ENCODE peak calls at places on chromosomes 13 and 19, in four cellular contexts. P is HCT116, G is HepG2, W is K562. F is an unnamed sample.

GRCh38 chr13:37755349-37755748 is 114.2 kb downstream of the TRPC4 start:
- DNase-seq in W (no peak), P (no peak), G (no peak), F (no peak)

GRCh38 chr13:101706651-101707050 is 254.2 kb downstream of the ITGBL1 start:
- DNase-seq in P (no peak), W (no peak), G (peak; percentile 4), F (no peak)

GRCh38 chr13:57666554-57666953 is 35.0 kb downstream of the PCDH17 start:
- DNase-seq in P (no peak), W (no peak), G (no peak), F (no peak)

GRCh38 chr19:36081385-36081784 is 26.7 kb downstream of the WDR62 start:
- DNase-seq in W (no peak), P (no peak), G (no peak), F (no peak)

GRCh38 chr13:83881031-83881727 is 1.1 kb downstream of the SLITRK1 start:
- DNase-seq in P (no peak), W (no peak), G (no peak), F (no peak)

GRCh38 chr13:35086667-35087066 is 144.6 kb downstream of the NBEA start:
- DNase-seq in P (peak; percentile 8), G (no peak), W (no peak), F (no peak)

GRCh38 chr19:7575426-7576040 is 20.1 kb upstream of the CAMSAP3 start:
- DNase-seq in G (no peak), W (peak; percentile 81), P (peak; percentile 66), F (no peak)

GRCh38 chr19:10419646-10420443 is 493 bp upstream of the PDE4A start:
- DNase-seq in G (no peak), W (peak; percentile 91), P (peak; percentile 84), F (peak; percentile 92)

GRCh38 chr19:40576181-40576584 is 490 bp upstream of the SHKBP1 start:
- DNase-seq in W (no peak), P (no peak), G (no peak), F (peak; percentile 70)

GRCh38 chr13:112453207-112453829 is 77.2 kb downstream of the SPACA7 start:
- DNase-seq in P (no peak), W (no peak), G (no peak), F (peak; percentile 42)

GRCh38 chr13:84686458-84686857 is 804.2 kb upstream of the SLITRK1 start:
- DNase-seq in W (no peak), G (no peak), P (no peak), F (no peak)

GRCh38 chr19:37719927-37720265 is 335 bp upstream of the ZNF607 start:
- DNase-seq in P (no peak), W (no peak), G (no peak), F (no peak)

GRCh38 chr19:33177417-33177976 is 16.6 kb upstream of the LRP3 start:
- DNase-seq in P (no peak), G (peak; percentile 35), W (no peak), F (no peak)

GRCh38 chr13:110509971-110510786 is 51.3 kb downstream of the RAB20 start:
- DNase-seq in P (no peak), G (no peak), W (peak; percentile 37), F (no peak)

GRCh38 chr13:95388420-95389079 is 87.3 kb upstream of the ABCC4 start:
- DNase-seq in W (no peak), G (no peak), P (no peak), F (no peak)

GRCh38 chr13:108269601-108270328 is at the start of gene TNFSF13B:
- DNase-seq in W (no peak), G (peak; percentile 7), P (no peak), F (peak; percentile 60)

GRCh38 chr19:39070888-39071287 is 13.3 kb upstream of the ACP7 start:
- DNase-seq in W (no peak), P (no peak), G (no peak), F (no peak)

GRCh38 chr13:68176486-68176885 is 946.4 kb upstream of the PCDH9 start:
- DNase-seq in W (no peak), G (no peak), P (peak; percentile 4), F (no peak)

GRCh38 chr13:48542581-48543341 is 9.9 kb upstream of the RCBTB2 start:
- DNase-seq in G (peak; percentile 23), W (no peak), P (no peak), F (peak; percentile 49)

GRCh38 chr13:23558675-23559536 is 11.3 kb upstream of the TNFRSF19 start:
- DNase-seq in P (peak; percentile 10), W (no peak), G (peak; percentile 97), F (no peak)

GRCh38 chr19:10074153-10074552 is 12.0 kb upstream of the SHFL start:
- DNase-seq in G (peak; percentile 60), W (peak; percentile 80), P (peak; percentile 40), F (no peak)

GRCh38 chr13:111958612-111959395 is 108.1 kb upstream of the SOX1 start:
- DNase-seq in W (no peak), P (no peak), G (no peak), F (no peak)

GRCh38 chr13:26036383-26036782 is 15.4 kb downstream of the SHISA2 start:
- DNase-seq in P (no peak), G (no peak), W (no peak), F (no peak)

GRCh38 chr19:34044011-34044410 is 128.3 kb upstream of the LSM14A start:
- DNase-seq in G (no peak), W (no peak), P (no peak), F (no peak)

GRCh38 chr13:53151692-53152421 is 123.2 kb downstream of the OLFM4 start:
- DNase-seq in P (peak; percentile 15), W (peak; percentile 50), G (peak; percentile 43), F (peak; percentile 78)

GRCh38 chr13:33349314-33349995 is 63.9 kb upstream of the STARD13 start:
- DNase-seq in P (no peak), W (no peak), G (no peak), F (no peak)

GRCh38 chr19:29694669-29695627 is 20.1 kb downstream of the C19orf12 start:
- DNase-seq in G (peak; percentile 66), P (no peak), W (peak; percentile 70), F (peak; percentile 43)

GRCh38 chr19:18895038-18895827 is 725 bp downstream of the CERS1 start:
- DNase-seq in G (peak; percentile 79), W (peak; percentile 71), P (peak; percentile 38), F (no peak)

GRCh38 chr19:4877753-4878490 is 10.5 kb upstream of the PLIN3 start:
- DNase-seq in W (peak; percentile 5), P (no peak), G (no peak), F (no peak)

GRCh38 chr19:11359421-11359820 is 4.2 kb downstream of the PLPPR2 start:
- DNase-seq in P (no peak), G (no peak), W (no peak), F (no peak)

DNA sequence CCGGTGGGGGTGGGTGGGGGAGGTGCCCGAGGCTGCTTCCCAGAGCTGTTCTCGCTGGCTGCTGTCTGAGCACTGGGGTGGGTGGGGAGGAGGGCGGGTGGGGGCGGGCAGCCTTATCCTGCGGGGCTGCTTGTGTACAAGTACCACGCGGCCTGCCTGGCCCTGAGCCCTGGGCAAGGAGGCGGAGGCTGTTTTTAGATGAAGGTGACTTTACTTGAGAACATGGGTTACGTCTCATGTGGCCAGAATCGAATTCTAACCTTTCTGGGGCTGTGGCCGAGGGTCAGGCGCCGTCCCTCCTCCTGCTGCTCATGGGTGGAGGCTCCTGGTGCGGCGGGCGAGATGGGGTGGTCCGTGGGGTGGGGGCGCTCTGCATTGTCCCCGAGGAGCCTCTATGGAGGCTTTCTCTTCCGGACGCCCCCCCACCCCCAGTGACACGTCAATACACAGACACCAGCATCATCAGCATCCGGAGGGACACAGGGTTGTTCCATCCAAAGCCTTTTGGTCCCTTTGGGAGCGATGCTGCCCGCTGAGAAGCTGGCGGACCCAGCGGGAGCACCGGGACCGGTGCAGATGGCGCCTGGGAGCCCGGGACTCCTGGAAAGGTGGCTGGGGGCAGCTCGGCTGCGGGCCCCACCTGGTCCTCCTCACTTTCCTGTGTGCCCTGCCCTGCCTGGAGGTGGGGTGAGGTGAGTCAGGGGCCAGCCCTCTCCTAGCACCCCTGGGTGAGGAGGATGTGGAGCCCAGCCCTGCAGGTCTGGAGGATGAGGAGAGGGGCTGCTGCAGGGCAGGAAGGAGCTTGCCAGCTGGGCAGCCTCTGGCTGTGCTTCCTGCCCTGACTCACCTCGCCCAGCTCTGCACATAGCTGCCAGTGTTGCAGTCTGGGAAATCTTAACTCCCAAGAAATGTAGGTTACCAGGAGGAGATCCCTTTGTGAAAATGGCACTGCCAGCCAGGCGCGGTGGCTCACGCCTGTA is 3.4 kb downstream of the BSG start:
- DNase-seq in P (no peak), G (no peak), W (peak; percentile 58), F (no peak)
- TF ChIP-seq FOSL1 in P (no peak), G (no peak), W (no peak), F (no peak)

DNA sequence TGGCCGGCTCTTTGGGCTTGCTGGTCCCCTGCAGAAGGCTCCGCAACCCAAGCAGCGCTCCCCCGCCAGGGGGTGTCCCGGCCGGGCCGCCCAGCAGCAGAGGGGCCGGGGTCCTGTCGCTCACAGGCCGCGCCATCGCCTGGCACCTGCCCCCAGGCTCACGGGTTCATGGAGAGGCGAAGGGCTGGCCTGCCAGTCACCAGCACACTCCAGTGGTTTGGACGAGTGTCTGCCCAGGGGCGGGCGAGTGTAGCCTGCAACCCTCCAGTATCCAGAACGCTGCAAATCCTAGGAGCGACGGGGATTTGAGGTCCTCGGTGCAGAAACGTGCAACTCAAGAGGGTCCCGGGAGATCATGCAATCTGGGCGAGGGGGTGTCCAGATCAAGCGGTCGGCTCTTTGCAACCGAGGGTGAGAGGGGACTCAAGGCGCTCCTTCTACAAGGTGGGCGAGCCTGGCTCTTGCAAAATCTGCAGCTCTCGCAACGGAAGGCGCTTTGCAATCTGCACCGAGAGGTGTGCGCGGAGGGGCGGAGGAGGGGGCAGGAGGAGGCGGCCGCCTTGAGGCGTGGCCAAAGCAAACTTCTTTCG is at the start of gene DBP:
- DNase-seq in W (no peak), G (no peak), P (no peak), F (no peak)
- TF ChIP-seq CTCF in W (peak; percentile 18), G (peak; percentile 42), P (peak; percentile 16), F (no peak)

GRCh38 chr13:94351292-94352000 is 128.0 kb downstream of the DCT start:
- DNase-seq in G (no peak), W (no peak), P (no peak), F (no peak)
- TF ChIP-seq FOSL1 in G (no peak), W (no peak), P (no peak), F (no peak)

GRCh38 chr13:99086869-99087129 is 108.9 kb upstream of the DOCK9 start:
- DNase-seq in G (no peak), W (no peak), P (no peak), F (no peak)
- TF ChIP-seq CTCF in G (no peak), W (no peak), P (no peak), F (no peak)

F was measured in H1.